ENCODE peak calls at places on chromosomes 3 and 15, in nine cellular contexts. F is bronchial epithelial cell; A is adrenal gland; T is NCI-H345; S is nephron progenitor cell; D is stimulated activated CD4-positive, alpha-beta T cell treated with anti-CD3 and anti-CD28 coated beads, Interleukin-1b, Interleukin-23, amount 100 ng/mL, for 4 hours; R is B cell; H is NT2/D1; I is HCT116. Z is an unnamed sample.

GRCh38 chr3:100216713-100217112 is 44.1 kb upstream of the TBC1D23 start:
- DNase-seq in R (no peak), T (no peak), H (no peak), A (no peak), S (no peak), I (no peak), F (no peak), D (no peak), Z (no peak)

GRCh38 chr3:185470323-185470722 is 28.5 kb downstream of the TMEM41A start:
- DNase-seq in S (no peak), D (no peak), A (no peak), H (peak), F (no peak), R (no peak), I (no peak), T (no peak), Z (no peak)

GRCh38 chr3:187368765-187369450 is 723 bp downstream of the RTP4 start:
- DNase-seq in T (no peak), H (no peak), S (no peak), D (no peak), R (no peak), I (no peak), F (peak), A (no peak), Z (no peak)

GRCh38 chr3:62242846-62243245 is 130.5 kb downstream of the FEZF2 start:
- DNase-seq in S (no peak), D (no peak), A (no peak), F (no peak), R (no peak), H (peak), I (no peak), T (no peak), Z (no peak)

GRCh38 chr3:128496602-128497304 is 3.8 kb upstream of the GATA2 start:
- DNase-seq in F (no peak), S (no peak), H (no peak), T (no peak), A (peak), D (no peak), I (no peak), R (no peak), Z (no peak)

GRCh38 chr3:157520485-157521184 is 17.4 kb upstream of the VEPH1 start:
- DNase-seq in R (no peak), T (no peak), I (no peak), A (no peak), S (no peak), F (no peak), H (no peak), D (no peak), Z (no peak)

GRCh38 chr3:177615015-177615414 is 417.7 kb upstream of the TBL1XR1 start:
- DNase-seq in H (no peak), S (no peak), T (peak), D (no peak), F (peak), A (peak), I (no peak), R (no peak), Z (no peak)

GRCh38 chr15:100875976-100876375 is 3.7 kb upstream of the ALDH1A3 start:
- DNase-seq in D (no peak), R (no peak), F (peak), A (no peak), S (no peak), T (no peak), H (no peak), I (no peak), Z (no peak)

GRCh38 chr3:46903341-46904302 is 26.1 kb downstream of the PTH1R start:
- DNase-seq in T (no peak), A (no peak), R (peak), H (no peak), I (no peak), D (no peak), F (peak), S (no peak), Z (no peak)

GRCh38 chr3:48637305-48637704 is 2.0 kb upstream of the SLC26A6 start:
- DNase-seq in I (no peak), R (no peak), F (no peak), D (no peak), A (no peak), S (no peak), H (no peak), T (no peak), Z (no peak)

GRCh38 chr15:80234883-80235282 is 17.1 kb downstream of the CTXND1 start:
- DNase-seq in S (peak), F (peak), H (no peak), I (peak), R (no peak), D (peak), T (no peak), A (peak), Z (no peak)

Z was measured in D721Med.